ENCODE peak calls at places on chromosomes 4 and X, in five cellular contexts. Y is effector memory CD4-positive, alpha-beta T cell; K is GM23248; Q is left ventricle myocardium inferior; G is cardiac muscle cell. L is an unnamed sample.

GRCh38 chrX:19349263-19349662 is 5.5 kb downstream of the PDHA1 start:
- DNase-seq in K (no peak), Y (no peak), G (no peak), Q (no peak), L (no peak)

GRCh38 chrX:27575565-27575964 is 14.6 kb upstream of the DCAF8L2 start:
- DNase-seq in K (no peak), G (no peak), Y (no peak), Q (no peak), L (no peak)

GRCh38 chrX:20740443-20740842 is 473.7 kb upstream of the RPS6KA3 start:
- DNase-seq in K (no peak), Y (no peak), G (no peak), Q (no peak), L (no peak)

GRCh38 chr4:4948370-4948769 is 70.9 kb downstream of the CYTL1 start:
- DNase-seq in Q (no peak), K (no peak), G (no peak), Y (no peak), L (no peak)

GRCh38 chrX:96685205-96686099 is 810 bp downstream of the DIAPH2 start:
- DNase-seq in Q (peak; percentile 21), Y (peak; percentile 13), G (peak; percentile 32), K (peak; percentile 72), L (peak; percentile 38)

GRCh38 chr4:26748805-26749204 is 111.8 kb upstream of the STIM2 start:
- DNase-seq in K (no peak), Q (no peak), G (no peak), Y (no peak), L (no peak)

GRCh38 chrX:137278825-137279224 is 245.0 kb upstream of the GPR101 start:
- DNase-seq in G (no peak), K (no peak), Y (no peak), Q (no peak), L (no peak)

GRCh38 chr4:10074767-10075105 is 41.9 kb downstream of the WDR1 start:
- DNase-seq in Q (peak; percentile 13), K (peak; percentile 84), Y (no peak), G (peak; percentile 42), L (no peak)

GRCh38 chr4:74334636-74335035 is 26.4 kb downstream of the EPGN start:
- DNase-seq in Q (no peak), Y (no peak), G (no peak), K (no peak), L (no peak)

GRCh38 chr4:114384629-114385028 is 214.0 kb upstream of the UGT8 start:
- DNase-seq in Y (no peak), K (peak; percentile 76), Q (no peak), G (peak; percentile 49), L (no peak)

GRCh38 chrX:43836435-43837184 is 45.6 kb downstream of the MAOB start:
- DNase-seq in Q (no peak), Y (no peak), G (peak; percentile 26), K (peak; percentile 35), L (peak; percentile 17)

GRCh38 chr4:107444-108429 is 16.6 kb upstream of the ZNF718 start:
- DNase-seq in G (peak; percentile 16), Y (no peak), K (no peak), Q (no peak), L (no peak)

GRCh38 chr4:57074753-57075152 is 35.4 kb downstream of the IGFBP7 start:
- DNase-seq in G (no peak), K (peak; percentile 89), Y (no peak), Q (no peak), L (no peak)

GRCh38 chr4:158079661-158080060 is 93.2 kb downstream of the GASK1B start:
- DNase-seq in Y (no peak), K (peak; percentile 24), Q (no peak), G (no peak), L (no peak)

GRCh38 chr4:14877246-14878220 is 124.7 kb upstream of the CPEB2 start:
- DNase-seq in G (no peak), K (no peak), Y (no peak), Q (no peak), L (no peak)

GRCh38 chr4:8848507-8849265 is 23.0 kb downstream of the HMX1 start:
- DNase-seq in K (no peak), G (no peak), Y (no peak), Q (no peak), L (no peak)

GRCh38 chr4:21699437-21699836 is 249.1 kb downstream of the KCNIP4 start:
- DNase-seq in Q (no peak), G (no peak), Y (no peak), K (no peak), L (no peak)

GRCh38 chr4:115485402-115485801 is 372.0 kb upstream of the NDST4 start:
- DNase-seq in K (no peak), Y (no peak), Q (no peak), G (no peak), L (no peak)

GRCh38 chr4:61214680-61215079 is 14.6 kb downstream of the ADGRL3 start:
- DNase-seq in Q (no peak), K (no peak), Y (no peak), G (no peak), L (no peak)

GRCh38 chrX:254630-255215 is 26.5 kb upstream of the PLCXD1 start:
- DNase-seq in K (no peak), G (no peak), Q (no peak), Y (no peak), L (no peak)

GRCh38 chr4:74335341-74336019 is 27.2 kb downstream of the EPGN start:
- DNase-seq in Q (no peak), G (no peak), K (no peak), Y (no peak), L (no peak)

GRCh38 chrX:53095796-53096195 is 1.9 kb downstream of the KANTR start:
- DNase-seq in K (no peak), Y (no peak), G (no peak), Q (no peak), L (no peak)

GRCh38 chr4:1402516-1403101 is 3.6 kb downstream of the NKX1-1 start:
- DNase-seq in Y (no peak), Q (no peak), G (no peak), K (peak; percentile 42), L (no peak)

GRCh38 chr4:40190880-40191815 is 5.7 kb upstream of the RHOH start:
- DNase-seq in Y (no peak), G (no peak), Q (no peak), K (no peak), L (no peak)

GRCh38 chr4:88439161-88439760 is 17.7 kb upstream of the HERC5 start:
- DNase-seq in Y (no peak), K (no peak), Q (no peak), G (no peak), L (no peak)

GRCh38 chr4:7324651-7325121 is 110.0 kb downstream of the PSAPL1 start:
- DNase-seq in K (no peak), Q (no peak), Y (no peak), G (no peak), L (no peak)

GRCh38 chr4:3037957-3038451 is 36.3 kb downstream of the HTT-AS start:
- DNase-seq in G (peak; percentile 76), K (peak; percentile 31), Q (peak; percentile 75), Y (no peak), L (no peak)

GRCh38 chrX:102833136-102833535 is 103.9 kb upstream of the RAB40AL start:
- DNase-seq in G (no peak), K (peak; percentile 62), Q (no peak), Y (no peak), L (no peak)

GRCh38 chrX:46791927-46792825 is 33.3 kb upstream of the SLC9A7 start:
- DNase-seq in Q (no peak), K (peak; percentile 89), G (no peak), Y (no peak), L (peak; percentile 37)
- H3K4me3 ChIP-seq in Q (no peak overlapping the region), K (peak overlapping the region; percentile 50), G (no peak overlapping the region), Y (no peak overlapping the region), L (no peak overlapping the region)

GRCh38 chr4:185112104-185112503 is 31.0 kb upstream of the SLC25A4 start:
- DNase-seq in Q (no peak), K (peak; percentile 92), G (peak; percentile 86), Y (no peak), L (no peak)
- H3K27ac ChIP-seq in Q (peak overlapping the region; percentile 90), K (peak overlapping the region; percentile 13), G (peak overlapping the region; percentile 68), Y (no peak overlapping the region), L (no peak overlapping the region)

GRCh38 chrX:24392709-24393108 is 32.3 kb downstream of the SUPT20HL1 start:
- DNase-seq in G (no peak), Q (peak; percentile 27), Y (no peak), K (peak; percentile 28), L (no peak)

GRCh38 chrX:24391362-24391761 is 30.9 kb downstream of the SUPT20HL1 start:
- DNase-seq in K (no peak), Q (no peak), Y (no peak), G (no peak), L (no peak)

GRCh38 chrX:24391843-24392242 is 31.4 kb downstream of the SUPT20HL1 start:
- DNase-seq in K (no peak), Y (no peak), G (no peak), Q (no peak), L (no peak)

DNA sequence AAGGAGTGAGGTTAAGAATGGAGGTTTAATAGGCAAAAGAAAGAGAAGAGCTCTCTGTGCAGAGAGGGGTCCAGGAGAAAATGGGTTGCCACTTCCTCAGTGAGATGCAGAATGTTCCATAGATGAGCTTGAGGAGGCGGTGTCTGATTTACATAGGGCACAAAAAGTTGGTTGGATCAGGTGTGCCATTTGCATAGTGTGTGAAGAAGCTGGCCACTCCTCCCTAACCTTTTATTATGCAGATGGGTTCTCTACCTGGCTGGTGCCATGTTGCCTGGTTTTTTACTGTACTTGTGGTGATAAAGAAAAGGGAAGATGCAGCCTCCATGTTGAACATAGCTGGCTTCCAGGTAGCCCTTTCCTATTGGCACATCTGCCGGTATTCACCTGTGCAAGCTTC is 27.3 kb downstream of the SUPT20HL1 start:
- DNase-seq in Q (no peak), G (no peak), Y (no peak), K (no peak), L (no peak)
- H3K27me3 ChIP-seq in Q (no peaks in the 10 kb centered on the region), G (no peaks in the 10 kb centered on the region), Y (no peaks in the 10 kb centered on the region), K (no peaks in the 10 kb centered on the region), L (no peaks in the 10 kb centered on the region)

DNA sequence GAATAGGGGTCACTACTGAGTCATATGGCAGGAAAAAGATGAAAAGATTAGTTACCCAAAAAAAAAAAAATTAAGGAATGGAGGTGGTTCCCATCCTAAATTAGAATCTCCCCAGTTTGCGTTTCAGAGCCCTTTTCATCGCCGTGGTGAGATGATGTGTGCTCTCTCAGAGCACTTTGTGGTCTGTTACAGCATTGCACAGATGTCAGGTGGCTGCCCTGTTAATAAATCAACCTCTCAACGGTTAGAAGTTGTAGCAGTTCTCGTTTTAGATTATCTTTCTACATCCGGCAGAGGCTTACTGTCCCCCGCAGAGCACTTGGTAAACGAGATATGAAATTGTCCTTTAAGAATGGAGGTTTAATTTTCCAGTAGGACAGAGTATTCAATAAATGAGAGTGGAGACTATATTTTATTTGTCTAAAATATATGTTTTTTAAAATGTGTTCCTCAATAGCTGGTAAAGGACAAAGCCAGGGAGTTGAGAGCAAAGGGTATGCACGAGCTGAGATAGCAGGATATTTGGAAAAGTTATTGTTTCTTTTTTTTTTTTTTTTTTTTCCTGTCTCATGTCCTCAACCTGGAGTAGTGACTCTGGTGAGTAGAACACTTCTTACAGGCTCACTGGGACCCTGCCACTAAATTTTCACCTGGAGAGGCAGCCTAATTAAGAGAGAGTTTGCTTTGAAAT is 26.9 kb downstream of the AFF1 start:
- DNase-seq in Y (no peak), Q (no peak), K (peak; percentile 41), G (peak; percentile 81), L (no peak)
- H3K4me3 ChIP-seq in Y (no peak overlapping the region), Q (no peak overlapping the region), K (no peak overlapping the region), G (no peak overlapping the region), L (no peak overlapping the region)

GRCh38 chrX:31921236-31921635 is 849.4 kb upstream of the FTHL17 start:
- DNase-seq in K (no peak), Q (no peak), G (no peak), Y (no peak), L (no peak)
- H3K27ac ChIP-seq in K (no peak overlapping the region), Q (no peak overlapping the region), G (no peak overlapping the region), Y (no peak overlapping the region), L (no peak overlapping the region)